ENCODE peak calls at places on chromosomes 1 and 21, in nine cellular contexts. M is hypothalamus; X is endodermal cell; Y is mesenchymal stem cell; G is HT1080; I is stimulated activated CD4-positive, alpha-beta T cell treated with anti-CD3 and anti-CD28 coated beads, Interleukin-15, amount 100 ng/mL, for 24 hours; V is T-helper 1 cell; R is M059J; S is OCI-M1. F is an unnamed sample.

GRCh38 chr1:46152021-46152420 is 19.6 kb upstream of the PIK3R3 start:
- DNase-seq in Y (peak), S (no peak), M (no peak), R (peak), V (no peak), X (no peak), G (peak), I (no peak), F (no peak)

GRCh38 chr21:30839304-30839703 is 9.7 kb upstream of the KRTAP7-1 start:
- DNase-seq in G (peak), V (no peak), M (no peak), Y (no peak), R (peak), S (peak), X (peak), I (peak), F (no peak)

GRCh38 chr1:203593723-203594122 is 32.9 kb upstream of the ATP2B4 start:
- DNase-seq in G (peak), R (peak), X (peak), V (peak), S (peak), Y (peak), M (no peak), I (peak), F (peak)

GRCh38 chr1:235632538-235633219 is 16.9 kb downstream of the GNG4 start:
- DNase-seq in S (peak), V (no peak), X (no peak), I (no peak), M (no peak), Y (no peak), R (peak), G (peak), F (no peak)

GRCh38 chr1:14135070-14135469 is 435.1 kb downstream of the PRDM2 start:
- DNase-seq in Y (no peak), R (no peak), G (no peak), S (no peak), V (no peak), I (no peak), X (no peak), M (no peak), F (no peak)

GRCh38 chr21:9755611-9756010 is 765.8 kb upstream of the TPTE start:
- DNase-seq in I (no peak), X (no peak), S (no peak), V (no peak), M (no peak), R (no peak), G (no peak), Y (no peak), F (no peak)

GRCh38 chr1:112674440-112674985 is at the start of gene MOV10:
- DNase-seq in X (peak), G (peak), M (no peak), V (peak), S (peak), R (peak), Y (peak), I (peak), F (peak)

GRCh38 chr1:68324316-68324715 is 92.0 kb upstream of the WLS start:
- DNase-seq in G (no peak), X (no peak), Y (no peak), I (no peak), V (no peak), S (no peak), R (no peak), M (no peak), F (no peak)

GRCh38 chr1:205535096-205535495 is 30.6 kb downstream of the CDK18 start:
- DNase-seq in X (peak), I (no peak), S (no peak), V (no peak), M (no peak), Y (no peak), G (no peak), R (no peak), F (no peak)

GRCh38 chr1:209661081-209661480 is 8.9 kb upstream of the LAMB3 start:
- DNase-seq in V (no peak), X (no peak), S (no peak), Y (peak), I (no peak), R (no peak), M (no peak), G (no peak), F (no peak)

GRCh38 chr1:182051938-182052337 is 9.6 kb downstream of the ZNF648 start:
- DNase-seq in V (no peak), M (no peak), S (no peak), X (no peak), I (no peak), Y (no peak), G (no peak), R (no peak), F (no peak)

GRCh38 chr1:9399510-9400424 is 107.1 kb downstream of the SPSB1 start:
- DNase-seq in Y (peak), S (no peak), G (no peak), M (no peak), I (no peak), V (no peak), X (peak), R (peak), F (no peak)

GRCh38 chr21:25903599-25903998 is 168.8 kb downstream of the GABPA start:
- DNase-seq in S (peak), Y (peak), G (no peak), V (no peak), M (no peak), R (no peak), I (no peak), X (no peak), F (no peak)

GRCh38 chr1:202160377-202160940 is at the start of gene PTPN7:
- DNase-seq in M (no peak), S (peak), V (peak), R (no peak), G (no peak), X (no peak), Y (no peak), I (peak), F (peak)

GRCh38 chr1:93033029-93033428 is 46.1 kb upstream of the MTF2 start:
- DNase-seq in M (no peak), S (peak), I (no peak), R (no peak), Y (peak), X (no peak), G (no peak), V (no peak), F (no peak)